ENCODE peak calls at places on chromosomes 11 and 22, in eight cellular contexts. P, H, X, L, E, S, B and C are unnamed samples.

GRCh38 chr11:74671520-74672196 is 59.6 kb downstream of the CHRDL2 start:
- DNase-seq in B (no peak), S (no peak), X (no peak), L (no peak), H (no peak), E (no peak), P (peak), C (no peak)

GRCh38 chr11:27913650-27914049 is 194.3 kb downstream of the KIF18A start:
- DNase-seq in S (no peak), B (no peak), H (no peak), X (no peak), E (no peak), P (peak), L (no peak), C (no peak)

GRCh38 chr11:81059356-81059755 is 1618.5 kb upstream of the TENM4 start:
- DNase-seq in P (no peak), E (no peak), L (no peak), S (no peak), H (no peak), B (no peak), X (no peak), C (no peak)

GRCh38 chr11:76807206-76807875 is 24.2 kb downstream of the TSKU start:
- DNase-seq in E (peak), B (peak), L (peak), X (peak), P (peak), S (peak), H (peak), C (peak)

GRCh38 chr11:15824060-15824459 is 532.3 kb downstream of the SOX6 start:
- DNase-seq in P (peak), L (no peak), H (no peak), X (no peak), B (no peak), S (no peak), E (no peak), C (no peak)

GRCh38 chr11:46381836-46382643 is 571 bp downstream of the MDK start:
- DNase-seq in P (no peak), S (peak), H (peak), B (no peak), E (no peak), X (no peak), L (no peak), C (no peak)

GRCh38 chr11:104618949-104619348 is 279.3 kb downstream of the CASP12 start:
- DNase-seq in E (no peak), X (no peak), S (no peak), H (no peak), L (no peak), P (peak), B (no peak), C (no peak)

GRCh38 chr11:128407962-128408361 is 179.4 kb downstream of the ETS1 start:
- DNase-seq in L (peak), B (no peak), X (no peak), H (no peak), E (no peak), S (no peak), P (peak), C (no peak)

GRCh38 chr11:6505577-6506240 is 8.6 kb downstream of the DNHD1 start:
- DNase-seq in S (no peak), L (peak), E (no peak), P (peak), B (no peak), X (peak), H (peak), C (peak)

GRCh38 chr11:12689029-12689755 is 15.0 kb downstream of the TEAD1 start:
- DNase-seq in L (no peak), E (no peak), X (no peak), P (peak), H (no peak), B (no peak), S (no peak), C (no peak)

GRCh38 chr22:31901388-31902137 is 42.8 kb upstream of the YWHAH start:
- DNase-seq in H (no peak), L (no peak), P (no peak), S (no peak), E (no peak), B (no peak), X (no peak), C (no peak)

GRCh38 chr11:88414385-88414861 is 76.9 kb upstream of the CTSC start:
- DNase-seq in S (no peak), P (peak), H (no peak), L (peak), X (peak), B (no peak), E (peak), C (peak)

GRCh38 chr11:9566561-9567063 is 6.9 kb upstream of the WEE1 start:
- DNase-seq in P (peak), L (no peak), X (no peak), E (no peak), B (no peak), H (no peak), S (no peak), C (no peak)

GRCh38 chr11:131998020-131998419 is 627.6 kb downstream of the NTM start:
- DNase-seq in B (no peak), P (no peak), L (no peak), X (no peak), E (no peak), S (no peak), H (no peak), C (no peak)

DNA sequence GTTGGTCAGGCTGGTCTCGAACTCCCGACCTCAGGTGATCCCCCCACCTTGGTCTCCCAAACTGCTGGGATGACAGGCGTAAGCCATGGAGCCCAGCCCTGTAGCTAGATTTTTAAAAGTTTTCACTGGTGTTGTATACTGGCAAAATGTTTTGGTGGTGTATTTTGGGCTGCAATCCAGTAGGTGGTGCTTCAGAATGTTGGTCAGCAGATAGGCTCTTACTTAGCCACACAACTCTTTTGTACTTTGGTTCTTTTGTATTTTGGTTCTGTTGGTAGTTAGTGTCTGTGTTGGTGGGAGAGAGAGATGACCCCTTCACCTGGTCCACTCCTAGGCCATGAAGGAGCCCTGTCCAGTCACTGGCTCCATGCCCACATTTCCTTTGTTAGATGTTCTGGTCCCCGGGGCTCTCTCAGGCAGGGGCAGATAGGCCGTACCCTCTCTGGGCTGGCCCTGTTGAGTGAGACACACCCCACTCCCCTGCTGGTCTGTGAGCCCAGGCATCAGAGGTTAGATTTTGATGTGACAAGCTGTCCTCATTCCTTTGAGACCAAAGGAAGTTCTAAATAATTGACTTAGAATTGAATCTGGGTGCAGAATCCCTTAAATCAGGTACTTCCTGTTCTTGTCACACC is 123.8 kb downstream of the DDX10 start:
- DNase-seq in X (no peak), L (no peak), B (no peak), E (no peak), P (peak), H (peak), S (no peak), C (peak)
- TF ChIP-seq CTCF in X (no peak), L (peak), B (no peak), E (no peak), P (peak), H (peak), S (no peak), C (no peak)

DNA sequence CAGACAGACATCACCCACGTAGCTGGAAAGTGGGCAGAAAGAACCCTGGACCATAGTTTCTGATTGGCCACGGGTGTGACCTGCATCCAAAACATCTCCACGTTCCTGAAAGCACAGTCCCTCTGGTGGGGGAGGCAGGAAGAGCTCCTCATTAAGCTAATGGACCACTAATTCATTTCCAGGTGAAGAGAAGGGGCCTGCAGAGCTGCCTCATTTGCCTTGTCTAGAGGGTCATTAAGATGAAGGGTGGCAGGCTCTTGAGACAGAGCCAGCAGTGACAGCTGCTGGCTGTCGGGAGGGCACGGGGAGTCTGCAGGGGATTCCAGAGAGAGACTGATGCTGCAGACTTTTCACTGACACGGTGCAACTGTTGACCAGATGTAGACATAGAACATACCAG is 149.6 kb upstream of the OPCML start:
- DNase-seq in X (no peak), E (no peak), S (no peak), P (no peak), H (peak), B (no peak), L (no peak), C (no peak)
- TF ChIP-seq CTCF in X (no peak), E (no peak), S (no peak), P (no peak), H (peak), B (no peak), L (no peak), C (no peak)

GRCh38 chr11:19116971-19117759 is at the start of gene ZDHHC13:
- DNase-seq in P (peak), H (peak), X (peak), S (peak), B (peak), L (peak), E (peak), C (peak)
- TF ChIP-seq CTCF in P (peak), H (peak), X (no peak), S (no peak), B (no peak), L (peak), E (no peak), C (peak)

DNA sequence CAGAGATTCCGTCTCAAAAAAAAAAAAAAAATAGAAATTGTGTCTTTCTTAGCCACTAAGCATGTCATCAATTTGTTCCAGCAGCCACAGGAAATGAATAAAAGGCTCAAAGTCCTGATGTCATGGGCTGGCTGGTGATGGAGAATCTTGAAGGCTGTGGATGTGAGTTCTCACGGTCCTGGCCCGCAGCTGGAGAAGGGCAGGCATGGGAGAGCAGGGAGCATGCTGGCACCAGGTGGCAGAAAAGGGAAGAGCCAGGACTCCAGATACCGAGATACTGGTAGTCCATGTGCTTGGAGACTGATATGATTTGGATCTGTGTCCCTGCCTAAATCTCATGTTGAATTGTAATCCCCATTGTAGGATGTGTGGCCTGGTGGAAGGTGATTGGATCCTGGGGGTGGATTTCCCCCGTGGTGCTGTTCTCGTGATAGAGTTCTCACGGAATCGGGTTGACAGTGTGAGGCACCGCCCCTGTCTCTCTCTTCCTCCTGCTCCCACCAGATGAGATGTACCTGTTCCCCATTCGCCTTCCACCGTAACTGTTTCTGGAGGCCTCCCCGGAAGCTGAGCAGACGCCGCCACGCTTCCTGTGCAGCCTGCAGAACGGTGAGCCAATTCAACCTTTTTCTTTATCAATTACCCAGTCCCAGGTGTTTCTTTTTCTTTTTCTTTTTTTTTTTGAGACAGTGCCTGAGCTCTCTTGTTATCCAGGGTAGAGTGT is 18.1 kb downstream of the MRGPRD start:
- DNase-seq in S (no peak), P (no peak), E (peak), X (no peak), H (no peak), B (no peak), L (no peak), C (no peak)
- TF ChIP-seq CTCF in S (no peak), P (no peak), E (no peak), X (no peak), H (no peak), B (no peak), L (no peak), C (no peak)

GRCh38 chr11:43830928-43831440 is 49.6 kb upstream of the ALKBH3 start:
- DNase-seq in X (no peak), S (no peak), B (no peak), E (no peak), L (peak), P (peak), H (no peak), C (peak)

GRCh38 chr11:43823851-43824250 is 56.8 kb upstream of the ALKBH3 start:
- DNase-seq in B (no peak), H (no peak), X (no peak), S (no peak), E (no peak), P (no peak), L (no peak), C (no peak)

GRCh38 chr11:43819926-43820325 is 60.7 kb upstream of the ALKBH3 start:
- DNase-seq in X (no peak), L (no peak), B (no peak), E (no peak), H (no peak), S (no peak), P (no peak), C (no peak)

GRCh38 chr11:43823316-43823715 is 57.3 kb upstream of the ALKBH3 start:
- DNase-seq in P (no peak), X (no peak), S (no peak), L (no peak), E (no peak), H (no peak), B (no peak), C (no peak)

DNA sequence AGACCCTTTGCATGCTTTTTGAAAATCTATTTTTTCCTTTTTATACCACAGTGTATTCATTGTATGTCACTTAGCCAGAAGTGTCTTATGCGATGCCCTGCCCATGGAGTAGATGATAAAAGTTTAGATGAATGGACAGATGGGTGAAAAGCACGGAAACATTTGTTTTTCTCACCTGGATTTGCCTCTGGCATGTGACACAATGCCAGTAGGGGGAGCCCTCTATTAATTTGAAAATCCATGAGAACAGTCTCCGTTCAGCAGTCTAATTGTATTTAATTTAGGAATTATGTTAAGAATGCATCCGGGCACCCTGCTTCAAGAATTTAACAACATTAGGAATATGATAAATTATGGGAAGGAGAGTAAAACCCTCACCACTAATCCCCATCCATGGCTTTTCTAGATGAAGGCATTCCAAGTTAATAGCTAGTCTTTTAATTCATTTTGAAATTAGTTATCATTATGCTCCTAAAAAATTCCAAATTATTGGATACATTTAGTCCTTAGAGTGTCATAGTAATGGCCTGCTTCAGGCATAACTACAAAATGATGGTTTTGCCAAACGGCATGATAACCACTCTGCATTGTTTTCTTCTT is 55.3 kb upstream of the ALKBH3 start:
- DNase-seq in S (no peak), L (no peak), B (no peak), P (peak), E (no peak), H (peak), X (peak), C (peak)
- TF ChIP-seq CTCF in S (peak), L (peak), B (peak), P (peak), E (no peak), H (peak), X (no peak), C (peak)

GRCh38 chr11:17719940-17720795 is 797 bp downstream of the MYOD1 start:
- DNase-seq in L (no peak), P (peak), H (peak), S (no peak), B (no peak), X (no peak), E (no peak), C (no peak)
- TF ChIP-seq CTCF in L (no peak), P (no peak), H (peak), S (no peak), B (no peak), X (no peak), E (no peak), C (peak)